ENCODE peak calls at places on chromosomes 3 and 15, in five cellular contexts. One of them, this sample, is unnamed. For H3K4me1, the result is how much of the 10 kb centered on the place peaks cover.

GRCh38 chr15:36332301-36332700 is 247.1 kb upstream of the CDIN1 start:
- DNase-seq in right cardiac atrium: no peak
- DNase-seq in ovary: no peak
- DNase-seq in CD8-positive, alpha-beta memory T cell: no peak
- DNase-seq in left lung: no peak
- DNase-seq in this sample: no peak

GRCh38 chr3:140545197-140545596 is 132.7 kb upstream of the TRIM42 start:
- DNase-seq in right cardiac atrium: no peak
- DNase-seq in ovary: no peak
- DNase-seq in CD8-positive, alpha-beta memory T cell: no peak
- DNase-seq in left lung: no peak
- DNase-seq in this sample: no peak

GRCh38 chr3:194134757-194135515 is 1.0 kb upstream of the HES1 start:
- DNase-seq in right cardiac atrium: peak
- DNase-seq in ovary: peak
- DNase-seq in CD8-positive, alpha-beta memory T cell: peak
- DNase-seq in left lung: peak
- DNase-seq in this sample: peak

GRCh38 chr3:173894-174293 is 22.7 kb upstream of the CHL1 start:
- DNase-seq in right cardiac atrium: no peak
- DNase-seq in ovary: no peak
- DNase-seq in CD8-positive, alpha-beta memory T cell: no peak
- DNase-seq in left lung: no peak
- DNase-seq in this sample: no peak

GRCh38 chr15:51750942-51751686 is at the start of gene TMOD2:
- DNase-seq in right cardiac atrium: peak
- DNase-seq in ovary: peak
- DNase-seq in CD8-positive, alpha-beta memory T cell: peak
- DNase-seq in left lung: peak
- DNase-seq in this sample: peak

GRCh38 chr3:42733501-42734262 is 31.1 kb upstream of the HHATL start:
- DNase-seq in right cardiac atrium: no peak
- DNase-seq in ovary: no peak
- DNase-seq in CD8-positive, alpha-beta memory T cell: no peak
- DNase-seq in left lung: no peak
- DNase-seq in this sample: no peak

GRCh38 chr15:66145242-66146182 is 108.0 kb downstream of the MEGF11 start:
- DNase-seq in right cardiac atrium: no peak
- DNase-seq in ovary: no peak
- DNase-seq in CD8-positive, alpha-beta memory T cell: no peak
- DNase-seq in left lung: no peak
- DNase-seq in this sample: no peak

GRCh38 chr3:127637546-127637945 is 8.6 kb downstream of the PODXL2 start:
- DNase-seq in right cardiac atrium: no peak
- DNase-seq in ovary: no peak
- DNase-seq in CD8-positive, alpha-beta memory T cell: peak
- DNase-seq in left lung: no peak
- DNase-seq in this sample: no peak

GRCh38 chr3:142993958-142994442 is 7.4 kb upstream of the U2SURP start:
- DNase-seq in right cardiac atrium: peak
- DNase-seq in ovary: peak
- DNase-seq in CD8-positive, alpha-beta memory T cell: peak
- DNase-seq in left lung: no peak
- DNase-seq in this sample: peak

GRCh38 chr15:70036585-70037343 is 61.0 kb downstream of the TLE3 start:
- DNase-seq in right cardiac atrium: no peak
- DNase-seq in ovary: no peak
- DNase-seq in CD8-positive, alpha-beta memory T cell: no peak
- DNase-seq in left lung: no peak
- DNase-seq in this sample: no peak

GRCh38 chr15:29601811-29602210 is 220.5 kb downstream of the TJP1 start:
- DNase-seq in right cardiac atrium: no peak
- DNase-seq in ovary: no peak
- DNase-seq in CD8-positive, alpha-beta memory T cell: no peak
- DNase-seq in left lung: no peak
- DNase-seq in this sample: no peak

GRCh38 chr3:42666577-42666998 is 13.1 kb downstream of the ZBTB47 start:
- DNase-seq in right cardiac atrium: peak
- DNase-seq in ovary: peak
- DNase-seq in CD8-positive, alpha-beta memory T cell: no peak
- DNase-seq in left lung: no peak
- DNase-seq in this sample: no peak

GRCh38 chr3:21326704-21327103 is 424.3 kb downstream of the ZNF385D start:
- DNase-seq in right cardiac atrium: no peak
- DNase-seq in ovary: no peak
- DNase-seq in CD8-positive, alpha-beta memory T cell: no peak
- DNase-seq in left lung: no peak
- DNase-seq in this sample: no peak

GRCh38 chr3:55828712-55829111 is 341.6 kb upstream of the WNT5A start:
- DNase-seq in right cardiac atrium: no peak
- DNase-seq in ovary: no peak
- DNase-seq in CD8-positive, alpha-beta memory T cell: no peak
- DNase-seq in left lung: no peak
- DNase-seq in this sample: no peak

GRCh38 chr3:154122096-154122911 is 1.1 kb downstream of the ARHGEF26 start:
- DNase-seq in right cardiac atrium: no peak
- DNase-seq in ovary: peak
- DNase-seq in CD8-positive, alpha-beta memory T cell: no peak
- DNase-seq in left lung: peak
- DNase-seq in this sample: peak

GRCh38 chr3:145869958-145870357 is 291.0 kb downstream of the PLOD2 start:
- DNase-seq in right cardiac atrium: no peak
- DNase-seq in ovary: no peak
- DNase-seq in CD8-positive, alpha-beta memory T cell: no peak
- DNase-seq in left lung: no peak
- DNase-seq in this sample: no peak

GRCh38 chr3:27252646-27253045 is 116.5 kb downstream of the NEK10 start:
- DNase-seq in right cardiac atrium: no peak
- DNase-seq in ovary: no peak
- DNase-seq in CD8-positive, alpha-beta memory T cell: no peak
- DNase-seq in left lung: no peak
- DNase-seq in this sample: no peak

GRCh38 chr15:82540055-82540983 is at the start of gene RPS17:
- DNase-seq in right cardiac atrium: peak
- DNase-seq in ovary: peak
- DNase-seq in CD8-positive, alpha-beta memory T cell: peak
- DNase-seq in left lung: peak
- DNase-seq in this sample: peak

GRCh38 chr3:126557415-126557745 is 1.4 kb downstream of the C3orf22 start:
- DNase-seq in right cardiac atrium: no peak
- DNase-seq in ovary: peak
- DNase-seq in CD8-positive, alpha-beta memory T cell: no peak
- DNase-seq in left lung: no peak
- DNase-seq in this sample: peak

GRCh38 chr3:65831733-65832425 is 206.8 kb downstream of the MAGI1 start:
- DNase-seq in right cardiac atrium: no peak
- DNase-seq in ovary: no peak
- DNase-seq in CD8-positive, alpha-beta memory T cell: no peak
- DNase-seq in left lung: no peak
- DNase-seq in this sample: no peak

GRCh38 chr3:10015476-10015904 is 10.7 kb upstream of the FANCD2 start:
- DNase-seq in right cardiac atrium: peak
- DNase-seq in ovary: peak
- DNase-seq in CD8-positive, alpha-beta memory T cell: no peak
- DNase-seq in left lung: no peak
- DNase-seq in this sample: peak

GRCh38 chr3:194993896-194994295 is 277.1 kb downstream of the XXYLT1 start:
- DNase-seq in right cardiac atrium: no peak
- DNase-seq in ovary: no peak
- DNase-seq in CD8-positive, alpha-beta memory T cell: no peak
- DNase-seq in left lung: no peak
- DNase-seq in this sample: no peak

GRCh38 chr3:192079098-192079497 is 618.1 kb downstream of the PYDC2 start:
- DNase-seq in right cardiac atrium: no peak
- DNase-seq in ovary: no peak
- DNase-seq in CD8-positive, alpha-beta memory T cell: no peak
- DNase-seq in left lung: no peak
- DNase-seq in this sample: no peak

GRCh38 chr15:91922701-91923279 is 69.3 kb downstream of the SLCO3A1 start:
- DNase-seq in right cardiac atrium: no peak
- DNase-seq in ovary: no peak
- DNase-seq in CD8-positive, alpha-beta memory T cell: no peak
- DNase-seq in left lung: no peak
- DNase-seq in this sample: no peak

GRCh38 chr15:91921821-91922198 is 68.3 kb downstream of the SLCO3A1 start:
- DNase-seq in right cardiac atrium: no peak
- DNase-seq in ovary: no peak
- DNase-seq in CD8-positive, alpha-beta memory T cell: no peak
- DNase-seq in left lung: no peak
- DNase-seq in this sample: no peak

GRCh38 chr15:91926871-91927270 is 73.4 kb downstream of the SLCO3A1 start:
- DNase-seq in right cardiac atrium: no peak
- DNase-seq in ovary: no peak
- DNase-seq in CD8-positive, alpha-beta memory T cell: no peak
- DNase-seq in left lung: no peak
- DNase-seq in this sample: no peak

GRCh38 chr15:91921188-91921820 is 67.8 kb downstream of the SLCO3A1 start:
- DNase-seq in right cardiac atrium: no peak
- DNase-seq in ovary: no peak
- DNase-seq in CD8-positive, alpha-beta memory T cell: peak
- DNase-seq in left lung: no peak
- DNase-seq in this sample: no peak

DNA sequence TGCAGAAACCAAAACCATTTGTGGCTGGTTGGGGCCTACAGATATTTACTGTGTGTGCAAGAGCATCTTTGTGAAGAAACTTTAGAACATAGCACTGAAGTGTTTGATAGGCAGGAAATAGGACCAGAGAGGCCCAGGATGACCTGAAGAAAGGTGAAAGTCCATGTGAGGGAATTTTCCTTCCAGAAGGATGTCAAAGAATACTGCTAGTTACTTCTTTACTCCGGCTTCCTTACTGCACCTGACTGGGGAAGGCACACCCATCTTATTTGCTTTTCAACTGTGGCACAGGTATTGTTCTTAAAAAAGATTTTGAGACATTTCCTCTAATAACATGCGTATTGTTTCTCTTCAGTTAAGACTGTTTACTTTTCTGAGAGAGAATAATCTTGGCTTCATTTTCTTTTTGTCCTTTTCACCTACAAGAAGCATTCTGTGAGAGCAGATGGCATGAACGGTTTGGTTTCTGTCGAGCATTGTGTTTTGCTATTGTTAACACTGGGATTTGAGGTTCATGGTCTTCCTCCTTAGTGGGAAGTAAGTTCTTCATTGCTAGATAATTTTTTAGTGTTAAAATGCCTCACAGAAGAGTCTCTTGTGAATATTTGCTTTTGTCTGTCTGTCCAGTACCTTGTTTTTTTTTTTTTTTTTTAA is 71.5 kb downstream of the SLCO3A1 start:
- DNase-seq in right cardiac atrium: no peak
- DNase-seq in ovary: no peak
- DNase-seq in CD8-positive, alpha-beta memory T cell: no peak
- DNase-seq in left lung: no peak
- DNase-seq in this sample: no peak
- H3K4me1 ChIP-seq in right cardiac atrium: under half
- H3K4me1 ChIP-seq in ovary: under half
- H3K4me1 ChIP-seq in CD8-positive, alpha-beta memory T cell: under half
- H3K4me1 ChIP-seq in left lung: under half
- H3K4me1 ChIP-seq in this sample: under half

GRCh38 chr3:181838940-181839914 is 127.5 kb downstream of the SOX2 start:
- DNase-seq in right cardiac atrium: no peak
- DNase-seq in ovary: no peak
- DNase-seq in CD8-positive, alpha-beta memory T cell: no peak
- DNase-seq in left lung: no peak
- DNase-seq in this sample: no peak
- H3K4me3 ChIP-seq in right cardiac atrium: no peak
- H3K4me3 ChIP-seq in ovary: no peak
- H3K4me3 ChIP-seq in CD8-positive, alpha-beta memory T cell: no peak
- H3K4me3 ChIP-seq in left lung: peak
- H3K4me3 ChIP-seq in this sample: no peak

GRCh38 chr3:179677884-179678283 is 25.0 kb downstream of the USP13 start:
- DNase-seq in right cardiac atrium: no peak
- DNase-seq in ovary: no peak
- DNase-seq in CD8-positive, alpha-beta memory T cell: no peak
- DNase-seq in left lung: no peak
- DNase-seq in this sample: no peak

GRCh38 chr3:179687967-179688535 is 35.2 kb downstream of the USP13 start:
- DNase-seq in right cardiac atrium: no peak
- DNase-seq in ovary: no peak
- DNase-seq in CD8-positive, alpha-beta memory T cell: no peak
- DNase-seq in left lung: no peak
- DNase-seq in this sample: no peak

GRCh38 chr3:179681492-179682263 is 28.8 kb downstream of the USP13 start:
- DNase-seq in right cardiac atrium: no peak
- DNase-seq in ovary: peak
- DNase-seq in CD8-positive, alpha-beta memory T cell: no peak
- DNase-seq in left lung: no peak
- DNase-seq in this sample: no peak

DNA sequence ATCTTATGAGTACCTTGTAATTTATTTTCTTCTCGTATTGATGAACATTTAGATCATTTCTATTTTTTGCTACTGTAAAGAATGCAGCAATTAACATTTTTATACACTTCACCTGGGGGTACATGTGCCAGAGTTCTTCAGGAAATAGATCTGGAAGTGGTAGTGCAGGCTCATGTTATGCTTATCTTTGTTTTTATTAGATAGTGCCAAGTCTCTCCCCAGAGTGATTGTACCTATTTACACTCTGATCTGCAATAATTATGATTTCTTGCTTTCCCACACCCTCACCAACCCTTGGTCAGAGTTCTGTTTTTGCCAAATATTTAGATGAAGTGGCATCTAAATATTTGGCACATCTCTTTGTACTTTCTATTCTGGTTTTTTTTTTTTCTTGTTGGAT is 29.8 kb downstream of the USP13 start:
- DNase-seq in right cardiac atrium: no peak
- DNase-seq in ovary: no peak
- DNase-seq in CD8-positive, alpha-beta memory T cell: no peak
- DNase-seq in left lung: no peak
- DNase-seq in this sample: no peak
- H3K27ac ChIP-seq in right cardiac atrium: no peak
- H3K27ac ChIP-seq in ovary: no peak
- H3K27ac ChIP-seq in CD8-positive, alpha-beta memory T cell: no peak
- H3K27ac ChIP-seq in left lung: no peak
- H3K27ac ChIP-seq in this sample: no peak

DNA sequence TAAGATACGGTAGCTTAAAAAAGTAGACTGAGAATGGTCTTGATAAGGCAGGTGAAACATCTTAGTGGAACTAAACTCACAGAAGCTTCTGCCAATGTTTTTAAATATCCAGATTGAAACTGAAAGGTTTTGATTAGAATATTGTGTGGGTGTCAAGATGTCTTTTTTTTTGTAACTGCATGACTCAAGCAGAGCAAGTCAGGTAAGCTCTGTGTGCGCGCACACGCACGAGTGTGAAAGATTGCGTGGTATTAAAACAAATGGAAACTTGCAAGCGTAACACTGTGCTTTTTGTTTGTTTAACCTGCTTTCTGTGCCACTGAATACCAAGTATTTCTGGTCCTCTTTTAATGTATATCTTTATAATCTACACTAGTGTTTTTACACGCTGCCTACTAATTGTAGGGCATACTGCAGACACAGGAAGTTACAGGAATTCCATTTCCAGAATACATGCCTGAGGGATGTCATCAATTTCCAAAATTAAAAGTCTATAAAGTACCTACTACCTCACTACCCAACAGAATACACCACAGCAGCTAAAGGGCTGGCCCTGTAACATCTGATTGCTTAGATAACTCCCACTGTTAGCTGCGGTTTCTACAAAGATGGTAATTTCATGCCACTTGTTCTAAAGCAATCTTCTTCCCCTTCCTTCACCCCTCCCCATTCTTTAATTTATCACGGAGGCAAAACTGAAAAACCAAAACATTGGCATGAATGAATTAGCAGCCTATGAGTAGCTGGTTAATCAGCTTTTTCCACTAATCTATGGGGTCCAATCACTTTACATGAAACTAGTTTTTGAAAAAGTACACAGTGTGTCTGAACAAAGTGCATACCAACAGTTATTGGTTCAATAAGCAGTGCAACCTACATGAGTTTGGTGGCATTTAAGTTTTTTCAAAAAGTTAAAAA is 472.7 kb downstream of the SHQ1 start:
- DNase-seq in right cardiac atrium: no peak
- DNase-seq in ovary: no peak
- DNase-seq in CD8-positive, alpha-beta memory T cell: no peak
- DNase-seq in left lung: no peak
- DNase-seq in this sample: no peak
- H3K4me1 ChIP-seq in right cardiac atrium: under half
- H3K4me1 ChIP-seq in ovary: under half
- H3K4me1 ChIP-seq in CD8-positive, alpha-beta memory T cell: under half
- H3K4me1 ChIP-seq in left lung: under half
- H3K4me1 ChIP-seq in this sample: under half

This sample was measured in aorta.